ENCODE peak calls at places on chromosomes 6 and 20, in four cellular contexts. O, W, P and E are unnamed samples.
A peak's percentile ranks its signal among the peaks of the same experiment; 100 is the strongest.

GRCh38 chr6:130018830-130019795 is 732 bp downstream of the L3MBTL3 start:
- DNase-seq in W (peak; percentile 17), P (no peak), O (peak; percentile 28), E (no peak)

GRCh38 chr6:168131464-168132415 is 52.7 kb upstream of the FRMD1 start:
- DNase-seq in W (no peak), O (no peak), P (no peak), E (no peak)

GRCh38 chr20:12723811-12724210 is 285.0 kb upstream of the SPTLC3 start:
- DNase-seq in O (no peak), P (no peak), W (no peak), E (no peak)

GRCh38 chr6:71198908-71199307 is 89.7 kb upstream of the OGFRL1 start:
- DNase-seq in P (no peak), W (no peak), O (no peak), E (no peak)

GRCh38 chr20:38168791-38169589 is 3.9 kb upstream of the TGM2 start:
- DNase-seq in O (no peak), P (no peak), W (no peak), E (no peak)

GRCh38 chr20:59547596-59547995 is 56.7 kb upstream of the PHACTR3 start:
- DNase-seq in W (no peak), P (no peak), O (no peak), E (no peak)

GRCh38 chr6:18386302-18386976 is 711 bp upstream of the RNF144B start:
- DNase-seq in P (no peak), O (peak; percentile 22), W (no peak), E (no peak)

GRCh38 chr6:155623450-155624178 is 168.0 kb upstream of the NOX3 start:
- DNase-seq in P (no peak), O (no peak), W (no peak), E (no peak)